ENCODE peak calls at places on chromosomes 4 and X, in seven cellular contexts. One of them, this sample, is unnamed. For H3K4me1, the result is how much of the 10 kb centered on the place peaks cover.

GRCh38 chr4:169690787-169691186 is 67.0 kb downstream of the HPF1 start:
- DNase-seq in testis: no peak
- DNase-seq in tibial nerve: no peak
- DNase-seq in transverse colon: no peak
- DNase-seq in HCT116: no peak
- DNase-seq in colonic mucosa: no peak
- DNase-seq in CD8-positive, alpha-beta memory T cell: no peak
- DNase-seq in this sample: no peak

GRCh38 chr4:48924416-48924815 is 17.8 kb upstream of the OCIAD2 start:
- DNase-seq in HCT116: no peak
- DNase-seq in CD8-positive, alpha-beta memory T cell: no peak
- DNase-seq in testis: no peak
- DNase-seq in tibial nerve: no peak
- DNase-seq in colonic mucosa: no peak
- DNase-seq in transverse colon: no peak
- DNase-seq in this sample: no peak

GRCh38 chr4:66330125-66330524 is 659.8 kb upstream of the EPHA5 start:
- DNase-seq in colonic mucosa: no peak
- DNase-seq in HCT116: no peak
- DNase-seq in testis: no peak
- DNase-seq in CD8-positive, alpha-beta memory T cell: no peak
- DNase-seq in transverse colon: no peak
- DNase-seq in tibial nerve: no peak
- DNase-seq in this sample: no peak

GRCh38 chr4:32148120-32148666 is 1428.0 kb downstream of the PCDH7 start:
- DNase-seq in tibial nerve: no peak
- DNase-seq in transverse colon: no peak
- DNase-seq in HCT116: no peak
- DNase-seq in CD8-positive, alpha-beta memory T cell: no peak
- DNase-seq in testis: no peak
- DNase-seq in colonic mucosa: no peak
- DNase-seq in this sample: no peak

GRCh38 chr4:105644270-105644669 is 64.2 kb downstream of the INTS12 start:
- DNase-seq in HCT116: no peak
- DNase-seq in tibial nerve: no peak
- DNase-seq in transverse colon: no peak
- DNase-seq in testis: no peak
- DNase-seq in CD8-positive, alpha-beta memory T cell: no peak
- DNase-seq in colonic mucosa: no peak
- DNase-seq in this sample: no peak

GRCh38 chrX:140439455-140439854 is 65.4 kb downstream of the SOX3 start:
- DNase-seq in transverse colon: no peak
- DNase-seq in HCT116: no peak
- DNase-seq in CD8-positive, alpha-beta memory T cell: no peak
- DNase-seq in colonic mucosa: no peak
- DNase-seq in tibial nerve: no peak
- DNase-seq in testis: peak
- DNase-seq in this sample: no peak

GRCh38 chr4:1252928-1253492 is 4.1 kb upstream of the CTBP1 start:
- DNase-seq in testis: no peak
- DNase-seq in HCT116: no peak
- DNase-seq in colonic mucosa: no peak
- DNase-seq in transverse colon: no peak
- DNase-seq in tibial nerve: no peak
- DNase-seq in CD8-positive, alpha-beta memory T cell: no peak
- DNase-seq in this sample: no peak

GRCh38 chr4:159764343-159764952 is 661.6 kb downstream of the RAPGEF2 start:
- DNase-seq in CD8-positive, alpha-beta memory T cell: no peak
- DNase-seq in colonic mucosa: peak
- DNase-seq in HCT116: peak
- DNase-seq in tibial nerve: no peak
- DNase-seq in testis: peak
- DNase-seq in transverse colon: no peak
- DNase-seq in this sample: no peak

GRCh38 chr4:28229092-28229491 is 1368.5 kb downstream of the STIM2 start:
- DNase-seq in transverse colon: no peak
- DNase-seq in testis: no peak
- DNase-seq in tibial nerve: no peak
- DNase-seq in CD8-positive, alpha-beta memory T cell: no peak
- DNase-seq in HCT116: no peak
- DNase-seq in colonic mucosa: no peak
- DNase-seq in this sample: no peak

GRCh38 chr4:141890279-141890678 is 253.9 kb downstream of the IL15 start:
- DNase-seq in CD8-positive, alpha-beta memory T cell: no peak
- DNase-seq in tibial nerve: no peak
- DNase-seq in colonic mucosa: no peak
- DNase-seq in testis: no peak
- DNase-seq in transverse colon: no peak
- DNase-seq in HCT116: no peak
- DNase-seq in this sample: no peak

GRCh38 chr4:122673252-122673651 is 52.4 kb upstream of the IL21 start:
- DNase-seq in HCT116: no peak
- DNase-seq in colonic mucosa: peak
- DNase-seq in transverse colon: no peak
- DNase-seq in testis: no peak
- DNase-seq in CD8-positive, alpha-beta memory T cell: no peak
- DNase-seq in tibial nerve: no peak
- DNase-seq in this sample: no peak

GRCh38 chrX:13142891-13143290 is 98.5 kb upstream of the FAM9C start:
- DNase-seq in HCT116: no peak
- DNase-seq in tibial nerve: no peak
- DNase-seq in colonic mucosa: peak
- DNase-seq in CD8-positive, alpha-beta memory T cell: no peak
- DNase-seq in testis: no peak
- DNase-seq in transverse colon: peak
- DNase-seq in this sample: no peak

GRCh38 chrX:52424658-52425057 is 55.8 kb downstream of the XAGE2 start:
- DNase-seq in transverse colon: no peak
- DNase-seq in HCT116: no peak
- DNase-seq in tibial nerve: no peak
- DNase-seq in CD8-positive, alpha-beta memory T cell: no peak
- DNase-seq in colonic mucosa: no peak
- DNase-seq in testis: no peak
- DNase-seq in this sample: no peak

GRCh38 chr4:2881431-2881830 is 37.8 kb downstream of the ADD1 start:
- DNase-seq in colonic mucosa: no peak
- DNase-seq in HCT116: no peak
- DNase-seq in CD8-positive, alpha-beta memory T cell: no peak
- DNase-seq in testis: no peak
- DNase-seq in tibial nerve: no peak
- DNase-seq in transverse colon: no peak
- DNase-seq in this sample: no peak

GRCh38 chr4:173404296-173404865 is 5.5 kb upstream of the SCRG1 start:
- DNase-seq in colonic mucosa: no peak
- DNase-seq in testis: no peak
- DNase-seq in CD8-positive, alpha-beta memory T cell: no peak
- DNase-seq in tibial nerve: no peak
- DNase-seq in HCT116: no peak
- DNase-seq in transverse colon: no peak
- DNase-seq in this sample: no peak

GRCh38 chr4:3168029-3168428 is 80.9 kb upstream of the MSANTD1 start:
- DNase-seq in HCT116: no peak
- DNase-seq in transverse colon: no peak
- DNase-seq in CD8-positive, alpha-beta memory T cell: no peak
- DNase-seq in tibial nerve: no peak
- DNase-seq in testis: no peak
- DNase-seq in colonic mucosa: no peak
- DNase-seq in this sample: no peak

DNA sequence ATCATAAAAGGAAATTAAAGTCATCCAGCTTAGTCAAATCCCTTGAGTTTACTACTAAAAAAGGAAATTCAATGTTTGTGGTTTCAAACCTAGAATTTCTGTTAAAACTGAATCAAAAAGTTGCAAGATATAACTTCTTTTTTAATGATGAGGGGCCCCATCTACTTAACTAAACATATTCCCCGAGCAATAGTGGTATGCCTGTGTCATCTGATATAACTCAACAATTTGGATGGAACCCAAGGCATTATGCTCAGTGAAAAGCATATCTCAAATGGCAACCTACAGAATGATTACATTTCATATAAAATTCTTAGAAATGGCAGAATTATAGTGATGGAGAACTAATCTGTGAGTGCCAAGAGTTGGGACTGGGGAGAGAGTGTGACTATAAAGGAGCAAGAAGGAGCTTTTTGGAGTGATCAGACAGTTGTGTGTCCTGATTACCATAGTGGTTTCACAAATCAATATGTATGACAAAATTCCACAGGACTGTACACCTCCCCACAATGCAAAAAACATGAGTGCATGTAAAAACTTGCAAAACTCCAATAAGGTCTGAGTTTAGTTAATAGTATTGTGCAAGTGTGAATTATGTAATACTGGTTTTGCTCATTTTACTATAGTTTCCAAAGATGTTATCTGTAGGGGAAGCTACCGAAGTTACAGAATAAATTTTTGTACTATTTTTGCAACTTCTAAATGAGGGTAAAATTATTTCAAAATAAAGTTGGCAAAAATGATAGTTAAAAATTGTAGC is 323.2 kb downstream of the ARHGAP24 start:
- DNase-seq in CD8-positive, alpha-beta memory T cell: no peak
- DNase-seq in colonic mucosa: no peak
- DNase-seq in HCT116: no peak
- DNase-seq in transverse colon: no peak
- DNase-seq in testis: no peak
- DNase-seq in tibial nerve: no peak
- DNase-seq in this sample: no peak
- H3K27ac ChIP-seq in CD8-positive, alpha-beta memory T cell: no peak
- H3K27ac ChIP-seq in colonic mucosa: no peak
- H3K27ac ChIP-seq in HCT116: no peak
- H3K27ac ChIP-seq in transverse colon: no peak
- H3K27ac ChIP-seq in testis: no peak
- H3K27ac ChIP-seq in tibial nerve: no peak
- H3K27ac ChIP-seq in this sample: no peak

GRCh38 chr4:38140643-38141203 is 180.5 kb downstream of the PTTG2 start:
- DNase-seq in CD8-positive, alpha-beta memory T cell: no peak
- DNase-seq in testis: no peak
- DNase-seq in colonic mucosa: no peak
- DNase-seq in HCT116: no peak
- DNase-seq in tibial nerve: no peak
- DNase-seq in transverse colon: no peak
- DNase-seq in this sample: no peak

GRCh38 chr4:38137080-38137479 is 176.9 kb downstream of the PTTG2 start:
- DNase-seq in testis: no peak
- DNase-seq in CD8-positive, alpha-beta memory T cell: no peak
- DNase-seq in transverse colon: no peak
- DNase-seq in tibial nerve: no peak
- DNase-seq in HCT116: no peak
- DNase-seq in colonic mucosa: no peak
- DNase-seq in this sample: no peak

GRCh38 chr4:38138363-38138762 is 178.2 kb downstream of the PTTG2 start:
- DNase-seq in testis: no peak
- DNase-seq in colonic mucosa: no peak
- DNase-seq in CD8-positive, alpha-beta memory T cell: no peak
- DNase-seq in tibial nerve: no peak
- DNase-seq in HCT116: no peak
- DNase-seq in transverse colon: no peak
- DNase-seq in this sample: no peak

GRCh38 chr4:38136604-38137003 is 176.4 kb downstream of the PTTG2 start:
- DNase-seq in colonic mucosa: no peak
- DNase-seq in HCT116: no peak
- DNase-seq in tibial nerve: no peak
- DNase-seq in transverse colon: no peak
- DNase-seq in testis: no peak
- DNase-seq in CD8-positive, alpha-beta memory T cell: no peak
- DNase-seq in this sample: no peak

DNA sequence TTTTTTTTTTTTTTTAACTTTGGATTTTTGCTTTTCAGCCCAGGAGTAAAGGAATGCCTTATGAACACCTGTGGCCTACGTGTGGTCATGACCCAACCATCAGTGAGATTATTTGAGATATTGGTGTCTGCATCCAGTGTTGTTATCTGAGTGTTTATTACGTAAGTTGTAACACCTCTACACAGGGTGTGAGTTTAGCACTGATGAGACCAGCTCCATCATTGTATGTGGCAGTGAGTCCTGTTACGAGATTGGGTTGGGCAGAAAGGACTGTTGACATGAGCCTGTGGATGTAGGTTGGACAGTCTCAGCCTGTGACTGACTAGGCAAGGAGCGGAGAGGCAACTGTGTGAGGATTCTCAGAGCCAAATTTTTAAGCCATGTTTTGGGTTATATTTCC is 179.0 kb downstream of the PTTG2 start:
- DNase-seq in HCT116: no peak
- DNase-seq in transverse colon: no peak
- DNase-seq in tibial nerve: no peak
- DNase-seq in testis: no peak
- DNase-seq in CD8-positive, alpha-beta memory T cell: no peak
- DNase-seq in colonic mucosa: no peak
- DNase-seq in this sample: no peak
- H3K4me1 ChIP-seq in HCT116: under half
- H3K4me1 ChIP-seq in transverse colon: under half
- H3K4me1 ChIP-seq in tibial nerve: under half
- H3K4me1 ChIP-seq in testis: under half
- H3K4me1 ChIP-seq in CD8-positive, alpha-beta memory T cell: under half
- H3K4me1 ChIP-seq in colonic mucosa: under half
- H3K4me1 ChIP-seq in this sample: under half

GRCh38 chrX:151538190-151539122 is 25.0 kb upstream of the PASD1 start:
- DNase-seq in colonic mucosa: no peak
- DNase-seq in transverse colon: no peak
- DNase-seq in CD8-positive, alpha-beta memory T cell: no peak
- DNase-seq in HCT116: no peak
- DNase-seq in tibial nerve: no peak
- DNase-seq in testis: no peak
- DNase-seq in this sample: no peak

GRCh38 chrX:151543706-151544105 is 19.8 kb upstream of the PASD1 start:
- DNase-seq in colonic mucosa: no peak
- DNase-seq in tibial nerve: no peak
- DNase-seq in CD8-positive, alpha-beta memory T cell: no peak
- DNase-seq in testis: no peak
- DNase-seq in HCT116: no peak
- DNase-seq in transverse colon: no peak
- DNase-seq in this sample: no peak
- H3K27ac ChIP-seq in colonic mucosa: no peak
- H3K27ac ChIP-seq in tibial nerve: no peak
- H3K27ac ChIP-seq in CD8-positive, alpha-beta memory T cell: no peak
- H3K27ac ChIP-seq in testis: no peak
- H3K27ac ChIP-seq in HCT116: no peak
- H3K27ac ChIP-seq in transverse colon: no peak
- H3K27ac ChIP-seq in this sample: no peak

DNA sequence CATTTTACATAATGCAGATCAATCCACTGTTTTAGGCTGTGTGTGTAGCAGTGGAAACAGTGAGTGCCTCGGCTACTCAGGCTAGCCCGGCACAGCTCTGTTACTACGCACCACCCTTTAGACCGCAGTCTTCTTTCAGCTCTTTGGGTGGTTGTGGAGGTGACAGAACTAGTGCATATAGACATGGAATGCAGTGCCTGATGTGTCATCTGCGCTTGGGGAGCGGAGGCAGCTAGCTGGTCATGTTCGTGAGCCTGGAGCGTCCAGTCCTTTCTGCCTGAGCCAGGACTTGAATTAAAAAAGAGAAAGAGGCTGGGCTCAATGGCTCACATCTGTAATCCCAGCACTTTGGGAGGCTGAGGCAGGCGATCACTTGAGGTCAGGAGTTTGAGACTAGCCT is 4.8 kb downstream of the TBC1D14 start:
- DNase-seq in transverse colon: no peak
- DNase-seq in testis: no peak
- DNase-seq in HCT116: no peak
- DNase-seq in CD8-positive, alpha-beta memory T cell: no peak
- DNase-seq in tibial nerve: no peak
- DNase-seq in colonic mucosa: no peak
- DNase-seq in this sample: no peak
- H3K4me1 ChIP-seq in transverse colon: under half
- H3K4me1 ChIP-seq in testis: under half
- H3K4me1 ChIP-seq in HCT116: half or more
- H3K4me1 ChIP-seq in CD8-positive, alpha-beta memory T cell: half or more
- H3K4me1 ChIP-seq in tibial nerve: under half
- H3K4me1 ChIP-seq in colonic mucosa: under half
- H3K4me1 ChIP-seq in this sample: under half